ENCODE peak calls at places on chromosome 20, in five cellular contexts. U is SK-N-SH, K is HepG2, Y is Panc1, G is K562. W is an unnamed sample.

GRCh38 chr20:53080412-53080962 is 108.3 kb downstream of the TSHZ2 start:
- DNase-seq in U (no peak), K (no peak), Y (no peak), G (no peak), W (no peak)

GRCh38 chr20:38298768-38299288 is 5.1 kb upstream of the BPI start:
- DNase-seq in U (peak; percentile 29), K (no peak), Y (no peak), G (no peak), W (no peak)

GRCh38 chr20:56554869-56555268 is 21.8 kb downstream of the FAM209B start:
- DNase-seq in U (no peak), K (peak; percentile 92), Y (peak; percentile 61), G (no peak), W (peak; percentile 90)

GRCh38 chr20:32505723-32506473 is 79.2 kb downstream of the NOL4L start:
- DNase-seq in U (no peak), K (no peak), Y (no peak), G (no peak), W (no peak)

GRCh38 chr20:14142171-14142570 is 146.9 kb downstream of the MACROD2 start:
- DNase-seq in U (peak; percentile 66), K (peak; percentile 47), Y (peak; percentile 22), G (no peak), W (peak; percentile 29)

GRCh38 chr20:4014031-4014474 is 1.3 kb downstream of the RNF24 start:
- DNase-seq in U (peak; percentile 61), K (peak; percentile 87), Y (peak; percentile 61), G (peak; percentile 37), W (peak; percentile 68)

GRCh38 chr20:10314198-10314597 is 95.6 kb downstream of the SNAP25 start:
- DNase-seq in U (no peak), K (no peak), Y (no peak), G (no peak), W (no peak)

GRCh38 chr20:13625241-13625981 is 13.3 kb downstream of the TASP1 start:
- DNase-seq in U (no peak), K (no peak), Y (no peak), G (no peak), W (no peak)

GRCh38 chr20:32470025-32470861 is 112.1 kb downstream of the ASXL1 start:
- DNase-seq in U (peak; percentile 75), K (peak; percentile 71), Y (no peak), G (peak; percentile 57), W (peak; percentile 16)

GRCh38 chr20:58839474-58839874 is 11.2 kb downstream of the GNAS-AS1 start:
- DNase-seq in U (peak; percentile 85), K (peak; percentile 34), Y (no peak), G (peak; percentile 61), W (peak; percentile 7)

GRCh38 chr20:24339179-24339578 is 130.2 kb upstream of the SYNDIG1 start:
- DNase-seq in U (no peak), K (no peak), Y (no peak), G (no peak), W (no peak)

GRCh38 chr20:5127204-5127858 is 523 bp downstream of the CDS2 start:
- DNase-seq in U (peak; percentile 70), K (peak; percentile 54), Y (no peak), G (peak; percentile 26), W (no peak)

GRCh38 chr20:4837760-4838159 is 116.1 kb downstream of the PRND start:
- DNase-seq in U (no peak), K (no peak), Y (no peak), G (no peak), W (no peak)

GRCh38 chr20:10074513-10074912 is 39.7 kb downstream of the ANKEF1 start:
- DNase-seq in U (no peak), K (peak; percentile 38), Y (peak; percentile 85), G (no peak), W (peak; percentile 29)

GRCh38 chr20:58982406-58983114 is 1.5 kb downstream of the NELFCD start:
- DNase-seq in U (no peak), K (no peak), Y (no peak), G (peak; percentile 40), W (no peak)

GRCh38 chr20:8152847-8153246 is 20.8 kb downstream of the PLCB1 start:
- DNase-seq in U (no peak), K (no peak), Y (no peak), G (no peak), W (no peak)

GRCh38 chr20:8151371-8151770 is 19.3 kb downstream of the PLCB1 start:
- DNase-seq in U (no peak), K (no peak), Y (no peak), G (no peak), W (no peak)

GRCh38 chr20:8148501-8148900 is 16.4 kb downstream of the PLCB1 start:
- DNase-seq in U (no peak), K (no peak), Y (no peak), G (no peak), W (no peak)

GRCh38 chr20:8152183-8152582 is 20.1 kb downstream of the PLCB1 start:
- DNase-seq in U (no peak), K (no peak), Y (no peak), G (no peak), W (no peak)

GRCh38 chr20:8150591-8150990 is 18.5 kb downstream of the PLCB1 start:
- DNase-seq in U (no peak), K (no peak), Y (no peak), G (no peak), W (no peak)
- TF ChIP-seq SIN3A in U (no peak), K (no peak), Y (no peak), G (no peak), W (no peak)

DNA sequence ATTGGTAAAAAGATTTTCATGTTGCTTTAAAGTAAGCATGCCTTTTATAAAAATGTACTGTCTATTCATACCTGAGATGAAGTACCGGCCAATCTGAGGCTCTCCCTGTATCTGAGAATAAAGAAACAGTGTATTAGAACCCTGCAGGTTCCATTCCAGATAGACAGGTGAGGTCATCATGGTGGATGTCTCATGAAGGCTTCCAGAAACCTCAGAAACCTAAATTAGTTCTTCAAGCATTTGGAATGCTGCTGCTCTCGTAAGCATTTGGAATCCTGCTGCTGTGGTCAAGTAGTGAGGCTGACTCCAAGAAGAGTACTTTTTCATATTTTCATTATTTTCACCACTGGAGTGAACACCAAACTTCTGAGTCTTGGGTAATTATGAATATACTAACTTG is 642.3 kb downstream of the MAFB start:
- DNase-seq in U (no peak), K (no peak), Y (no peak), G (no peak), W (no peak)
- TF ChIP-seq POLR2AphosphoS5 in U (no peak), K (no peak), Y (no peak), G (no peak), W (no peak)

DNA sequence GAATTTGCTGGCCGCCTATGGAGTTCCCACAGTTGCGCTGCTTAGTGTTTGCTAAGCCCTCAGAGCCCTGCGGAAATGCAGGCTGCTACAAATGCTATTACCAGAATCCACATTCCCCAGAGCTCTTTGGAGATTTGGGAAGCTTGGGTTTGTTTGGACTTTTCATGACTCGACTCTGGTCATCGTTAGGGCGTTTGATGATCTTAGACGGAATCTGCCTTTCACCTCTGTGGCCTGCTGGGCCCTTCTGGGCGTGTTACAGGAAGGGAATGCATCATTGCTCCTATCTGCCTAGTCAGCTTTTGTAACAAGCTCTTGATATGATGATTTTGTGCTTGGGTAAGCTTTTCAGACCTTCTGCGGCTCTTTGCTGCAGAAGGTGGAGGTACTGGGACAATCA is 50.8 kb downstream of the EYA2 start:
- DNase-seq in U (no peak), K (no peak), Y (no peak), G (no peak), W (no peak)
- TF ChIP-seq SIN3A in U (no peak), K (no peak), Y (no peak), G (no peak), W (no peak)

GRCh38 chr20:19937651-19938420 is 79.3 kb upstream of the NAA20 start:
- DNase-seq in U (no peak), K (no peak), Y (no peak), G (no peak), W (no peak)

GRCh38 chr20:19936801-19937583 is 80.2 kb upstream of the NAA20 start:
- DNase-seq in U (no peak), K (no peak), Y (no peak), G (no peak), W (no peak)

GRCh38 chr20:19932170-19932667 is 84.9 kb upstream of the NAA20 start:
- DNase-seq in U (peak; percentile 16), K (no peak), Y (no peak), G (no peak), W (no peak)

GRCh38 chr20:19935842-19936241 is 81.3 kb upstream of the NAA20 start:
- DNase-seq in U (no peak), K (no peak), Y (no peak), G (no peak), W (no peak)

GRCh38 chr20:19934792-19935491 is 82.2 kb upstream of the NAA20 start:
- DNase-seq in U (no peak), K (no peak), Y (no peak), G (no peak), W (no peak)
- TF ChIP-seq POLR2AphosphoS5 in U (no peak), K (no peak), Y (no peak), G (no peak), W (no peak)